ENCODE peak calls at places on chromosomes 11 and 22, in nine cellular contexts. L is RWPE1, C is GM12865, Y is fibroblast of lung, G is AG10803, S is lower leg skin, Z is IMR-90, M is fibroblast of pulmonary artery, T is cardiac muscle cell. R is an unnamed sample.

GRCh38 chr22:39574779-39575551 is 4.4 kb downstream of the CACNA1I start:
- DNase-seq in Z (peak), T (no peak), L (peak), S (no peak), C (no peak), M (peak), G (peak), Y (peak), R (no peak)

GRCh38 chr11:46490576-46491100 is 99.1 kb upstream of the CHRM4 start:
- DNase-seq in T (no peak), Z (peak), Y (no peak), L (no peak), G (peak), C (no peak), M (no peak), S (no peak), R (no peak)

GRCh38 chr11:88886796-88887195 is 179.0 kb downstream of the GRM5 start:
- DNase-seq in C (peak), M (peak), S (no peak), T (peak), G (peak), Z (peak), Y (peak), L (peak), R (peak)

GRCh38 chr11:96246718-96247540 is 96.1 kb downstream of the MAML2 start:
- DNase-seq in Z (peak), T (no peak), S (no peak), G (peak), M (no peak), L (no peak), C (no peak), Y (peak), R (no peak)

GRCh38 chr22:23913306-23913660 is 19.1 kb downstream of the MIF start:
- DNase-seq in Y (no peak), L (no peak), T (no peak), C (peak), G (no peak), M (no peak), Z (no peak), S (no peak), R (no peak)

GRCh38 chr11:118052581-118053206 is 24.2 kb upstream of the TMPRSS4 start:
- DNase-seq in Z (no peak), Y (no peak), S (no peak), M (no peak), G (no peak), T (no peak), C (no peak), L (no peak), R (no peak)

GRCh38 chr22:39409630-39410029 is 10.1 kb downstream of the TAB1 start:
- DNase-seq in Y (no peak), T (no peak), Z (no peak), G (no peak), M (no peak), C (no peak), S (no peak), L (no peak), R (no peak)

GRCh38 chr11:16408619-16409018 is 52.3 kb upstream of the SOX6 start:
- DNase-seq in L (no peak), C (no peak), Y (no peak), Z (no peak), T (no peak), G (no peak), S (no peak), M (no peak), R (no peak)

GRCh38 chr11:34651551-34651950 is 30.7 kb downstream of the EHF start:
- DNase-seq in Z (peak), L (no peak), G (no peak), T (peak), S (no peak), M (peak), C (no peak), Y (no peak), R (no peak)

GRCh38 chr22:44595841-44596341 is 97.9 kb upstream of the RTL6 start:
- DNase-seq in L (no peak), C (no peak), M (peak), T (no peak), S (no peak), Z (peak), G (no peak), Y (peak), R (no peak)

GRCh38 chr22:47595122-47595521 is 832.7 kb downstream of the TBC1D22A start:
- DNase-seq in C (no peak), T (no peak), G (no peak), S (no peak), L (no peak), M (no peak), Y (no peak), Z (no peak), R (no peak)

GRCh38 chr11:67002297-67002913 is 20.5 kb upstream of the SYT12 start:
- DNase-seq in M (no peak), Z (no peak), Y (no peak), G (no peak), T (no peak), S (no peak), C (no peak), L (no peak), R (no peak)

GRCh38 chr11:19176629-19177186 is 25.1 kb downstream of the CSRP3 start:
- DNase-seq in T (no peak), S (no peak), L (no peak), Y (no peak), M (no peak), G (no peak), Z (no peak), C (no peak), R (no peak)

GRCh38 chr11:117621226-117621625 is 175.8 kb downstream of the DSCAML1 start:
- DNase-seq in S (no peak), G (peak), M (peak), Z (peak), Y (peak), L (no peak), C (peak), T (no peak), R (no peak)

GRCh38 chr11:10534331-10534730 is 6.7 kb downstream of the RNF141 start:
- DNase-seq in L (no peak), T (no peak), M (no peak), Z (no peak), S (no peak), C (no peak), G (no peak), Y (no peak), R (no peak)

GRCh38 chr11:31005202-31005601 is 364.3 kb downstream of the DCDC1 start:
- DNase-seq in S (no peak), C (no peak), M (no peak), Z (no peak), G (no peak), T (no peak), L (no peak), Y (no peak), R (no peak)

GRCh38 chr11:87722756-87723599 is 452.3 kb downstream of the RAB38 start:
- DNase-seq in T (peak), M (peak), S (no peak), Y (peak), Z (peak), L (peak), C (peak), G (peak), R (peak)

GRCh38 chr11:86408845-86409244 is 34.2 kb downstream of the CCDC81 start:
- DNase-seq in G (no peak), T (no peak), L (peak), S (no peak), Y (peak), M (peak), Z (no peak), C (no peak), R (no peak)

GRCh38 chr11:26741036-26741435 is 19.2 kb upstream of the SLC5A12 start:
- DNase-seq in C (no peak), S (no peak), Z (no peak), G (peak), M (peak), L (peak), T (no peak), Y (peak), R (no peak)

GRCh38 chr22:45960477-45961386 is 16.2 kb downstream of the WNT7B start:
- DNase-seq in S (no peak), M (no peak), C (no peak), G (no peak), Y (no peak), L (no peak), Z (no peak), T (no peak), R (no peak)

GRCh38 chr11:22875869-22876473 is 15.7 kb upstream of the CCDC179 start:
- DNase-seq in G (peak), L (peak), M (peak), Z (peak), C (peak), S (peak), T (peak), Y (peak), R (peak)

GRCh38 chr11:75524576-75525432 is 937 bp downstream of the GDPD5 start:
- DNase-seq in L (no peak), C (no peak), Y (no peak), T (peak), G (peak), Z (peak), M (no peak), S (no peak), R (peak)

GRCh38 chr11:2583605-2583958 is 116.2 kb downstream of the KCNQ1OT1 start:
- DNase-seq in G (no peak), S (no peak), T (no peak), L (no peak), Z (no peak), Y (no peak), M (no peak), C (no peak), R (peak)

GRCh38 chr11:118084247-118084646 is 2.5 kb downstream of the SMIM35 start:
- DNase-seq in Y (no peak), S (no peak), M (peak), T (peak), C (no peak), Z (no peak), G (peak), L (no peak), R (no peak)

GRCh38 chr11:32478277-32478731 is 43.0 kb upstream of the WT1 start:
- DNase-seq in T (peak), C (no peak), Y (peak), G (no peak), S (no peak), M (peak), Z (no peak), L (no peak), R (no peak)

GRCh38 chr22:30202531-30203006 is 44.0 kb downstream of the LIF start:
- DNase-seq in G (peak), T (peak), Y (peak), S (no peak), C (no peak), Z (peak), L (no peak), M (peak), R (no peak)

GRCh38 chr11:43969543-43969942 is 27.1 kb downstream of the C11orf96 start:
- DNase-seq in G (no peak), C (no peak), T (peak), Y (no peak), M (peak), Z (no peak), L (no peak), S (no peak), R (no peak)
- TF ChIP-seq CTCF in G (no peak), C (no peak), T (no peak), Y (no peak), M (no peak), Z (no peak), L (no peak), S (no peak), R (no peak)

GRCh38 chr11:65890324-65891179 is at the start of gene CCDC85B:
- DNase-seq in S (peak), Z (peak), T (peak), C (peak), L (peak), Y (peak), G (peak), M (peak), R (peak)
- TF ChIP-seq CTCF in S (no peak), Z (no peak), T (peak), C (peak), L (peak), Y (no peak), G (no peak), M (no peak), R (peak)

DNA sequence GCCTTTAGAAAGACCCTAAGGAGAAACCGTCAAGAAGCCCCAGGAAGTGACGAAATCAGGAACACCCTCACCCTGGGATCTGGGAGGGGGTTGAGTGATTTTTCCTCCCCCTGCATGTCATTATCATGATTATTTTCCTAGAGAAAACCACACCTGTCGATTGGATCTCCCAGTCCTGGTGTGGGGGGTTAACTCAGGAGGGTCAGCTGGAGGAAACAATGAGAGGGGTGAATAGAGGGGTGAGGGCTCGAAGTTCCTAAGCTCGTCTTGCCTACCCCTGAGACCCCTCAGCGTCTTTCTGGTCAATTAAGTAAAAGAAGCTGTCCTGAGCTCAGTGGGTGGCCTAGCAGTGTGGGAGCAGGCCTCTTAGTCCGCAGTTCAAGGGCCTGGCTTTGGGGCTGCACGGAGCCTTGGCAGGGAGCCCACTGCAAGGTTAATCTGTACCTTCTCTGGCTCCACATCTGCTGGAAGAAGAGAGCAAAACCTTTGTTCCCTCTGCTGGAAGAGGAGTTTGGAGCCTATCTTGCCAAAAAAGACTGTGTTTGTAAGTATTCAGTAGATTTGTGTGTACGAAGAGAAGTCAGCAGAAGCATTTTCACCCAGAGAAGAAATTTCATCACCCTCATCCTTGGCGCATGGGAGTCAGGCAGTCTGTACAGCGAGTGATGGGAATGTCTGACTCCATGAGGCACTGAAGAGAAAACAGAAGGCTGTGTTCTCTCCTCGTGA is 34.2 kb upstream of the FTH1 start:
- DNase-seq in M (peak), Z (no peak), G (peak), L (no peak), S (no peak), Y (peak), C (no peak), T (peak), R (no peak)
- TF ChIP-seq CTCF in M (no peak), Z (no peak), G (no peak), L (no peak), S (no peak), Y (no peak), C (no peak), T (no peak), R (no peak)

GRCh38 chr11:40125054-40125453 is 1334.4 kb downstream of the LRRC4C start:
- DNase-seq in C (no peak), S (no peak), G (no peak), Y (no peak), Z (no peak), M (no peak), T (no peak), L (peak), R (no peak)
- TF ChIP-seq CTCF in C (no peak), S (no peak), G (no peak), Y (no peak), Z (no peak), M (no peak), T (no peak), L (peak), R (peak)

GRCh38 chr11:62269654-62270278 is at the start of gene SCGB2A2:
- DNase-seq in G (no peak), Y (no peak), C (no peak), L (peak), S (peak), T (no peak), M (no peak), Z (no peak), R (no peak)
- TF ChIP-seq CTCF in G (no peak), Y (no peak), C (peak), L (no peak), S (no peak), T (peak), M (peak), Z (no peak), R (no peak)

GRCh38 chr11:101912823-101913284 is 2.0 kb upstream of the CEP126 start:
- DNase-seq in G (no peak), Y (peak), S (no peak), C (no peak), T (no peak), L (no peak), M (peak), Z (peak), R (no peak)
- TF ChIP-seq CTCF in G (no peak), Y (no peak), S (no peak), C (no peak), T (no peak), L (no peak), M (no peak), Z (no peak), R (no peak)

DNA sequence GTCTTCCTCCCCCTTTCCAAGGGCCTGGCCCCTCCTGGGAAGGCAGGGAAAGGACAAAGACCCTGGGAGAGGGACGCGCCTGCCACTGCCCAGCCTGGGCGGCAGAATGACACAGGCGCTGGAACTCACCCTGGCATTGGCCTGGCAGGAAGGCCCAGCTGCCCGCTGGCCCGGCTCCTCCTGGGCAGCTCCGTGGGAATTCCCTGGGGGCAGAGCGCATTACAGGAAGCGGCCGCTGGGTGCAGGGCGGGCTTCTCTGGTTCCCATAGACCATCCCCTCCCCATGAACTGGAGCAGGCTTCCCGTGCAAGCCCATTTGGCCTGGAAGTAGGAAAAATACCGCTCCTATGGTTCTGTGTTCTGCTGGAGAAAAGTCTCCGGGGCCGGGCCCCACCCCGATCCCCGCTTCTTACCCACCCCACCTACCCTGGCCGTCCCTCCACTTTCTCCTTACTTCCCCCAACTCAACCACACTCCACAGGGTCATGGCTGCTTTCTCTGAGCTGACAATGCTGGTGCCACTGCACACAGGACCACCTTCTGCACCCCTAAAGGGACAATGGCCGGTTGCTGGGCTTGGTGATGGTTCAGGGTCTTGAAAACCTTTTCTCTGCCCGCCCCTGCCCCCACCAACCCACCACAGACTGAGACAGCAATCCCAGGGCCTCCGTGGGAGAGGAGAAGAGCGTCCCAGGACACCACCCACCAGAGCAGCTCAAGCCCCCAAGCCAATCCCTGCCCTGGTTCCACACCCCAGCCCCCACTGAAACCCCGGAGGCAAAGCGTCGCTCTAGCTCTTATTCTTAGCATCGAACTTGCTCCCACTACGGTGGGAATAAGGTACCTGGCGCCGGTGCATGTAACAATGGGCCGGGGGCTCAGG is 58.9 kb downstream of the LINC01488 start:
- DNase-seq in Y (no peak), C (no peak), M (no peak), S (no peak), L (no peak), T (peak), Z (no peak), G (no peak), R (no peak)
- TF ChIP-seq CTCF in Y (no peak), C (no peak), M (no peak), S (no peak), L (no peak), T (no peak), Z (no peak), G (no peak), R (no peak)

DNA sequence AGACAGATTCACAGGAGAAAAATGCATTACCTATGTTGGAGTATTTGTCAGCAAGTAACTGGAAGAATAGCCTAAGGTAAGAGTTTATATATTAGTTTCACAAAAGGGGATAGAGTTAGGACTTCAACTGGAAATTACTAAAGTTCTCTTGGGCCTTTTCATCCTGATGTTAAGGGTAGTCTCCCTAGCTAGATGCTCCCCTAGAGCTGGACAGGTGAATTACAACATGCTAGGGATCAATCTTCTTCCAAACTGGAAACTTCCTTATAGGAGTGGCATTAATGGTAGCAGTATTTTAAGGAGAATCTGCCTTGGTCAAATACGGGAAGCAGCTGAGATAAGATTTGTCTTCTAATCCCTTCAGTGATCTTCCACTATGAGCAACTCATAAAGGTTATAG is 632.8 kb upstream of the RAG2 start:
- DNase-seq in T (no peak), L (no peak), S (no peak), Y (no peak), G (no peak), C (no peak), Z (no peak), M (no peak), R (no peak)
- TF ChIP-seq CTCF in T (no peak), L (no peak), S (no peak), Y (no peak), G (no peak), C (no peak), Z (no peak), M (peak), R (peak)

R was measured in glutamatergic neuron.